ENCODE peak calls at places on chromosomes 16 and 17, in eight cellular contexts. R is mesenchymal stem cell, K is neuronal stem cell, H is fibroblast of lung, U is IMR-90, P is GM23248, T is mesendoderm, W is colonic mucosa. B is an unnamed sample.

GRCh38 chr16:59604331-59604730 is 870.2 kb upstream of the GOT2 start:
- DNase-seq in W (no peak), P (peak), T (no peak), H (peak), U (peak), K (no peak), R (no peak), B (no peak)

GRCh38 chr16:64077242-64077641 is 1044.6 kb downstream of the CDH11 start:
- DNase-seq in P (no peak), U (no peak), K (no peak), H (no peak), T (no peak), W (no peak), R (no peak), B (no peak)

GRCh38 chr17:39676198-39676819 is 8.1 kb downstream of the PNMT start:
- DNase-seq in P (peak), W (peak), R (no peak), K (no peak), U (no peak), T (no peak), H (no peak), B (peak)

GRCh38 chr17:22703786-22704441 is 1011.6 kb downstream of the KCNJ18 start:
- DNase-seq in K (no peak), H (no peak), U (no peak), T (no peak), P (no peak), W (no peak), R (no peak), B (no peak)

GRCh38 chr16:48220891-48221290 is 23.2 kb upstream of the LONP2 start:
- DNase-seq in T (peak), H (no peak), W (no peak), U (no peak), K (no peak), P (no peak), R (no peak), B (no peak)

GRCh38 chr17:67386965-67387551 is 10.0 kb downstream of the PITPNC1 start:
- DNase-seq in H (peak), R (peak), U (peak), K (peak), T (peak), W (peak), P (peak), B (no peak)

GRCh38 chr17:73650617-73651200 is 6.5 kb upstream of the SDK2 start:
- DNase-seq in T (no peak), R (no peak), U (no peak), W (peak), H (no peak), K (no peak), P (no peak), B (no peak)

GRCh38 chr17:73972056-73972455 is 231.4 kb upstream of the RPL38 start:
- DNase-seq in U (no peak), K (no peak), H (no peak), W (no peak), R (no peak), P (no peak), T (no peak), B (no peak)

GRCh38 chr17:71084838-71085237 is 915.5 kb downstream of the KCNJ2 start:
- DNase-seq in P (no peak), K (no peak), U (no peak), T (no peak), H (no peak), W (no peak), R (no peak), B (no peak)

GRCh38 chr16:67862623-67863583 is 9.9 kb upstream of the EDC4 start:
- DNase-seq in R (peak), K (no peak), T (no peak), P (peak), W (no peak), U (peak), H (no peak), B (peak)

GRCh38 chr16:48479319-48479718 is 94.1 kb upstream of the SIAH1 start:
- DNase-seq in R (no peak), U (no peak), W (no peak), T (peak), K (no peak), P (no peak), H (no peak), B (no peak)

GRCh38 chr17:19000531-19001011 is 4.0 kb downstream of the FAM83G start:
- DNase-seq in W (no peak), T (no peak), K (no peak), R (peak), H (peak), P (peak), U (peak), B (no peak)

GRCh38 chr17:78706271-78706915 is 75.7 kb downstream of the CYTH1 start:
- DNase-seq in T (no peak), W (no peak), R (no peak), U (peak), P (no peak), K (no peak), H (no peak), B (no peak)

GRCh38 chr17:1227917-1228751 is 42.1 kb upstream of the BHLHA9 start:
- DNase-seq in P (peak), K (no peak), R (no peak), H (no peak), U (no peak), T (peak), W (peak), B (peak)

GRCh38 chr17:31919802-31920525 is 16.8 kb upstream of the SUZ12 start:
- DNase-seq in W (no peak), P (peak), R (no peak), U (peak), H (peak), K (no peak), T (no peak), B (no peak)

GRCh38 chr17:32019228-32019627 is 12.0 kb downstream of the LRRC37B start:
- DNase-seq in R (no peak), T (no peak), P (no peak), W (no peak), U (no peak), H (no peak), K (no peak), B (no peak)

GRCh38 chr16:69402448-69402847 is 16.6 kb upstream of the TERF2 start:
- DNase-seq in U (no peak), T (no peak), H (no peak), R (no peak), P (no peak), K (no peak), W (no peak), B (no peak)

GRCh38 chr16:54489225-54489781 is 202.7 kb upstream of the IRX3 start:
- DNase-seq in P (peak), H (no peak), K (no peak), U (no peak), W (peak), T (no peak), R (no peak), B (no peak)

GRCh38 chr16:81530296-81530721 is 85.7 kb downstream of the CMIP start:
- DNase-seq in W (no peak), R (no peak), H (no peak), P (no peak), K (no peak), T (no peak), U (no peak), B (peak)

GRCh38 chr17:40499551-40500189 is 1.8 kb downstream of the TNS4 start:
- DNase-seq in U (peak), P (peak), R (peak), T (peak), K (no peak), H (peak), W (peak), B (peak)

GRCh38 chr17:47102914-47103313 is 86.2 kb downstream of the CDC27 start:
- DNase-seq in T (no peak), U (no peak), K (no peak), W (no peak), R (no peak), H (no peak), P (no peak), B (no peak)

GRCh38 chr16:22813946-22814325 is at the start of gene HS3ST2:
- DNase-seq in K (peak), R (peak), P (peak), U (no peak), W (peak), T (peak), H (no peak), B (peak)

GRCh38 chr17:71793550-71793949 is 327.3 kb upstream of the SOX9 start:
- DNase-seq in H (no peak), K (no peak), T (no peak), P (peak), R (no peak), W (no peak), U (peak), B (no peak)

GRCh38 chr17:22278302-22279275 is 586.3 kb downstream of the KCNJ18 start:
- DNase-seq in H (no peak), W (no peak), P (no peak), U (no peak), K (no peak), T (no peak), R (no peak), B (peak)

GRCh38 chr17:48259710-48260291 is 152.2 kb downstream of the SNX11 start:
- DNase-seq in R (peak), W (peak), H (peak), T (peak), K (no peak), P (peak), U (peak), B (no peak)

DNA sequence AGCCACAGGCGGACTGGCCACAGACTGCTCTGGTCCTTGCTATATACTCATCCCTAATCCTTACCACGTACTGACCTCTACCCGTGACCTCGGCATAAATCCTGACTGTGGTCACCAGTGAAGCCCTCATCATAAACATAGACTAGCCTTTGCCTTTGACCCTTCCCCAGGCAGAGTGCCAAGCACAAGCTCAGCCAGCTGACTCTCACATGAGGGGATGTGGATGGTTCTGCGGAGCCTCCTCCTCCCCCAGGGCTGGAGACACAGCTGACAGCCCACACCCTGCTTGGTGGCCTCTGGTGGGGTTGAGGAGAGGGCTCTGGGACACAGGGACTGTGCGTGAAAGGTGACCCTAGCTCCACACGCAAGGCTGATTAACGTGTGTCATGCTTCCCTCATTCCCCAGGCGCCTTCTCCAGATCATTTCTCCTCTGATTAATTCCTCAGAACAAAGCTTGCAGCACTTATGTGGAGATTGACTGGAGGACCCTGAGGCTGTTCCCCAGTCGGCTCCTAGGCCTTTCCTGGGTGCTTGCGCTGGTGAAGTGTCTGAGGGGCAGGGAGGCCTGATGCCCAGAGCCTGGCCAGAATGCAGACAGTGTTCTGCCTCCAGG is 241.5 kb upstream of the NLRP1 start:
- DNase-seq in K (no peak), R (peak), T (no peak), U (peak), H (peak), P (no peak), W (no peak), B (no peak)
- H3K4me3 ChIP-seq in K (no peak), R (no peak), T (no peak), U (no peak), H (no peak), P (no peak), W (no peak), B (no peak)

GRCh38 chr17:77364941-77365583 is 224.3 kb downstream of the SEC14L1 start:
- DNase-seq in U (no peak), P (no peak), H (no peak), W (no peak), K (no peak), T (no peak), R (no peak), B (no peak)

GRCh38 chr17:77365584-77366186 is 224.9 kb downstream of the SEC14L1 start:
- DNase-seq in W (peak), R (peak), P (peak), T (no peak), H (peak), K (no peak), U (peak), B (peak)

GRCh38 chr17:77364381-77364911 is 223.7 kb downstream of the SEC14L1 start:
- DNase-seq in H (no peak), U (no peak), R (no peak), W (no peak), P (no peak), K (no peak), T (no peak), B (no peak)

GRCh38 chr17:77361986-77362620 is 221.3 kb downstream of the SEC14L1 start:
- DNase-seq in K (no peak), W (no peak), P (no peak), U (no peak), H (no peak), R (no peak), T (no peak), B (no peak)

DNA sequence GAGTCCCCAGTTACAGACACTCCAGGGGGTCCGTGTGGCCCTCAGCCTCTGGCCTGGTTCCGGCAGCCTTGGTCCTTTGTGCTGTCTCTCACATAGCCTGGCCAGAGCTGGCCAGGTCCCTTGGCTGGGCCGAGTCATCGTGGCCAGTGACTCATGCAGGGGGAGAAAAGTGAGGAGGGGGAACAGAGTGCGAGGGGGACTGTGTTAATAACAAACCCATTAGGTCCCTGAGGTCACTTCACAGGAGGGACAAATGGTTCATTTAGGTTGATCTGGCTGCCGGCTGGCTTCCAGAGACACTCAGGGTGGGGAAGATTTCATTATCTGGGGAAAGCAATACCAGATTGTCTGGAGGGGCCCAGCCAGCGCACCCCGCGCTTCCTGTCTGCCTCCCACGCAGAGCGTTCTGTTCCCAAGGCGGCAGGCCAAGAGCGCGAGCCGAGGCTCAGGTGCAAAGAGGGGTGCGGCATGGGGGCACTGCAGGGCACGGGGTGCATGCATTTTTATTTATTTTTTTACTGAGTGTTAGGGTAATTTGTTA is 223.1 kb downstream of the SEC14L1 start:
- DNase-seq in U (peak), T (peak), K (no peak), P (peak), H (peak), R (peak), W (no peak), B (peak)
- H3K9ac ChIP-seq in U (peak), T (no peak), K (no peak), P (peak), H (no peak), R (peak), W (no peak), B (no peak)

GRCh38 chr17:43401293-43401692 is 2.5 kb downstream of the ARL4D start:
- DNase-seq in T (no peak), W (no peak), H (peak), K (no peak), R (peak), U (peak), P (peak), B (peak)

GRCh38 chr17:43402567-43402966 is 3.8 kb downstream of the ARL4D start:
- DNase-seq in T (no peak), U (no peak), H (no peak), W (no peak), R (no peak), P (no peak), K (no peak), B (no peak)

GRCh38 chr17:43398724-43399595 is at the start of gene ARL4D:
- DNase-seq in H (peak), W (peak), K (peak), U (peak), P (peak), T (peak), R (peak), B (peak)

GRCh38 chr17:43402078-43402477 is 3.3 kb downstream of the ARL4D start:
- DNase-seq in T (no peak), U (no peak), P (no peak), H (no peak), W (no peak), R (no peak), K (no peak), B (peak)

DNA sequence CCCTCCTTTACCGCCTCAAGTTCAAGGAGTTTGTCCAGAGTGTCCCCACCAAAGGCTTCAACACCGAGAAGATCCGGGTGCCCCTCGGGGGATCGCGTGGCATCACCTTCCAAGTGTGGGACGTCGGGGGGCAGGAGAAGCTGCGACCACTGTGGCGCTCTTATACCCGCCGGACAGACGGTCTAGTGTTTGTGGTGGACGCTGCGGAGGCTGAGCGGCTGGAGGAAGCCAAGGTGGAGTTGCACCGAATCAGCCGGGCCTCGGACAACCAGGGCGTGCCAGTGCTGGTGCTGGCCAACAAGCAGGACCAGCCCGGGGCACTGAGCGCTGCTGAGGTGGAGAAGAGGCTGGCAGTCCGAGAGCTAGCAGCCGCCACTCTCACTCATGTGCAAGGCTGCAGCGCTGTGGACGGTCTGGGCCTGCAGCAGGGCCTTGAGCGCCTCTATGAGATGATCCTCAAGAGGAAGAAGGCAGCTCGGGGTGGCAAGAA is 1.1 kb downstream of the ARL4D start:
- DNase-seq in H (no peak), W (no peak), P (no peak), T (no peak), U (no peak), R (no peak), K (no peak), B (peak)
- H3K4me3 ChIP-seq in H (peak), W (peak), P (peak), T (peak), U (peak), R (peak), K (no peak), B (peak)

DNA sequence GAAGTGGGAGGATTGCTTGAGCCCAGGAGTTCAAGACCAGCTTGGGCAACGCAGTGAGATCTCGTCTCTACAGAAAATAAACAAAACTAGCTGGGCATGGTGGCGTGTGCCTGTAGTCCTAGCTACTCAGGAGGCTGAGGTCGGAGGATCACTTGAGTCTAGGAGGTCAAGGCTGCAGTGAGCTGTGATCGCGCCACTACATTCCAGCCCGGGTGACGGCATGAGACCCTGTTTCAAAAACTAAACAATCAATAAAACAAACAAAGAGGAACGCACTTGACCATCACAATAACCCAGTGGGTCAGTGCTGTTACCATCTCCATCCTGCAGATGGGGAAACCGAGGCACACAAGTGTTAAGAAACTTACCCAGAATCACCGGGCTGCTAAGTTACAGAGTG is 13.7 kb downstream of the ZNF500 start:
- DNase-seq in H (no peak), R (no peak), P (no peak), W (no peak), K (no peak), T (no peak), U (no peak), B (no peak)
- H3K9ac ChIP-seq in H (no peak), R (no peak), P (no peak), W (no peak), K (no peak), T (no peak), U (no peak), B (no peak)

GRCh38 chr17:81463506-81463905 is 49.1 kb downstream of the ACTG1 start:
- DNase-seq in U (no peak), R (no peak), P (no peak), H (no peak), W (no peak), K (no peak), T (no peak), B (no peak)
- H3K4me3 ChIP-seq in U (no peak), R (no peak), P (no peak), H (no peak), W (no peak), K (no peak), T (no peak), B (no peak)

GRCh38 chr16:71627631-71628236 is 1.8 kb downstream of the MARVELD3 start:
- DNase-seq in W (peak), R (no peak), P (no peak), H (no peak), T (peak), K (no peak), U (no peak), B (no peak)
- H3K9ac ChIP-seq in W (peak), R (no peak), P (no peak), H (no peak), T (no peak), K (no peak), U (no peak), B (no peak)

GRCh38 chr16:88842308-88842756 is 14.4 kb downstream of the GALNS start:
- DNase-seq in W (no peak), U (no peak), R (no peak), K (no peak), P (no peak), H (no peak), T (no peak), B (no peak)

GRCh38 chr16:88839026-88839529 is 17.7 kb downstream of the GALNS start:
- DNase-seq in U (no peak), H (no peak), P (no peak), W (no peak), R (no peak), T (peak), K (no peak), B (no peak)

GRCh38 chr16:88841521-88842307 is 15.0 kb downstream of the GALNS start:
- DNase-seq in K (no peak), H (no peak), T (no peak), R (no peak), U (no peak), W (no peak), P (no peak), B (no peak)

GRCh38 chr16:88839745-88840588 is 16.8 kb downstream of the GALNS start:
- DNase-seq in T (no peak), R (no peak), W (no peak), H (no peak), K (no peak), P (no peak), U (no peak), B (no peak)

DNA sequence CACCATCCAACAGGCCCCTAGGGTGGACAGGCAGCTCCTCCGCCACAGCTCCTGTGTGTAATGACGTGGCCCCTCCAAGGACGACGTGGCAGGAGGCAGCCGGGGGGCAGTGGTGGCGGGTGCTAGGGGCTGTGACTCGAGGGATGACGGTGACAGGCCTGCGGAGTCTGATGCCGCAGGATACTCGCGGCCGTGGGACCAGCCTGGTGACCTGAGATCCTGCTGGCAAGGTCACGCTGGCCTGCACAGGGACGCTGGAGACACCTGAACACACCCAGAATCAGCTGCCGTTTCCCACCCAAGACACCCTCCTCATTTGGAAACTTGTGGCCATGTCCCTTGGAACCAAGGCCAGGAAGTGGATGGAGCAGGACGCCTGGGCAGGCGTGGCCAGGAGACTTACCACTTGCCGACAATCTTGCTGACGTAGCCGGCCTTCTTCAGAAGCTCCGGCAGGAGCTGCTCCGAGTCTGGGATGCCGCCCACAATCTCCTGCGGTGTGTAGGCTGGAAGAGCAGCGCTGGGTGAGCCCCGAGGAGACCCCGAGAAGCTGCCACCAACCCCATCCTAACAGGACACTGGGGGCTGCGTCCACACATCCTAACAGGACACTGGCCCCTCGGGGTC is 16.0 kb downstream of the GALNS start:
- DNase-seq in H (no peak), W (no peak), U (no peak), T (no peak), R (no peak), K (no peak), P (no peak), B (no peak)
- H3K4me3 ChIP-seq in H (no peak), W (no peak), U (no peak), T (no peak), R (no peak), K (no peak), P (no peak), B (no peak)

B was measured in kidney.